ENCODE peak calls at places on chromosomes 4 and X, in ten cellular contexts. One of them, this sample, is unnamed. For H3K4me1, the result is how much of the 10 kb centered on the place peaks cover.

GRCh38 chrX:58025979-58026378 is 115.7 kb upstream of the ZXDA start:
- DNase-seq in lower lobe of right lung: no peak
- DNase-seq in sigmoid colon: no peak
- DNase-seq in cardiac muscle cell: peak
- DNase-seq in psoas muscle: no peak
- DNase-seq in PC-3: peak
- DNase-seq in fibroblast of lung: peak
- DNase-seq in CD4-positive, alpha-beta memory T cell: peak
- DNase-seq in heart right ventricle: no peak
- DNase-seq in neuronal stem cell: no peak
- DNase-seq in this sample: no peak

GRCh38 chr4:79915276-79915675 is 157.8 kb downstream of the ANTXR2 start:
- DNase-seq in psoas muscle: no peak
- DNase-seq in PC-3: no peak
- DNase-seq in lower lobe of right lung: no peak
- DNase-seq in cardiac muscle cell: no peak
- DNase-seq in CD4-positive, alpha-beta memory T cell: no peak
- DNase-seq in fibroblast of lung: no peak
- DNase-seq in neuronal stem cell: no peak
- DNase-seq in heart right ventricle: no peak
- DNase-seq in sigmoid colon: no peak
- DNase-seq in this sample: no peak

GRCh38 chrX:72026341-72027023 is 105.2 kb downstream of the RTL5 start:
- DNase-seq in neuronal stem cell: no peak
- DNase-seq in sigmoid colon: no peak
- DNase-seq in psoas muscle: no peak
- DNase-seq in lower lobe of right lung: no peak
- DNase-seq in CD4-positive, alpha-beta memory T cell: no peak
- DNase-seq in cardiac muscle cell: no peak
- DNase-seq in PC-3: peak
- DNase-seq in heart right ventricle: no peak
- DNase-seq in fibroblast of lung: peak
- DNase-seq in this sample: no peak

GRCh38 chr4:101191302-101192098 is 155.8 kb downstream of the PPP3CA start:
- DNase-seq in fibroblast of lung: peak
- DNase-seq in neuronal stem cell: no peak
- DNase-seq in PC-3: no peak
- DNase-seq in CD4-positive, alpha-beta memory T cell: peak
- DNase-seq in psoas muscle: peak
- DNase-seq in cardiac muscle cell: peak
- DNase-seq in sigmoid colon: peak
- DNase-seq in lower lobe of right lung: peak
- DNase-seq in heart right ventricle: peak
- DNase-seq in this sample: no peak

GRCh38 chr4:124953059-124953850 is 240.7 kb upstream of the ANKRD50 start:
- DNase-seq in sigmoid colon: no peak
- DNase-seq in fibroblast of lung: peak
- DNase-seq in cardiac muscle cell: peak
- DNase-seq in CD4-positive, alpha-beta memory T cell: no peak
- DNase-seq in heart right ventricle: no peak
- DNase-seq in lower lobe of right lung: no peak
- DNase-seq in PC-3: peak
- DNase-seq in neuronal stem cell: no peak
- DNase-seq in psoas muscle: no peak
- DNase-seq in this sample: no peak

GRCh38 chrX:106608016-106608415 is 3.8 kb upstream of the RADX start:
- DNase-seq in CD4-positive, alpha-beta memory T cell: peak
- DNase-seq in sigmoid colon: no peak
- DNase-seq in lower lobe of right lung: peak
- DNase-seq in PC-3: no peak
- DNase-seq in fibroblast of lung: no peak
- DNase-seq in psoas muscle: no peak
- DNase-seq in heart right ventricle: no peak
- DNase-seq in cardiac muscle cell: no peak
- DNase-seq in neuronal stem cell: no peak
- DNase-seq in this sample: no peak

GRCh38 chr4:41359836-41360213 is 103.1 kb downstream of the UCHL1 start:
- DNase-seq in fibroblast of lung: no peak
- DNase-seq in sigmoid colon: no peak
- DNase-seq in neuronal stem cell: no peak
- DNase-seq in CD4-positive, alpha-beta memory T cell: no peak
- DNase-seq in lower lobe of right lung: no peak
- DNase-seq in cardiac muscle cell: no peak
- DNase-seq in psoas muscle: no peak
- DNase-seq in heart right ventricle: no peak
- DNase-seq in PC-3: no peak
- DNase-seq in this sample: no peak

GRCh38 chrX:81890476-81890875 is 688.6 kb downstream of the SH3BGRL start:
- DNase-seq in PC-3: peak
- DNase-seq in sigmoid colon: no peak
- DNase-seq in CD4-positive, alpha-beta memory T cell: no peak
- DNase-seq in neuronal stem cell: no peak
- DNase-seq in heart right ventricle: no peak
- DNase-seq in psoas muscle: no peak
- DNase-seq in cardiac muscle cell: no peak
- DNase-seq in fibroblast of lung: no peak
- DNase-seq in lower lobe of right lung: no peak
- DNase-seq in this sample: no peak

GRCh38 chr4:85836588-85836987 is 361.6 kb downstream of the ARHGAP24 start:
- DNase-seq in lower lobe of right lung: no peak
- DNase-seq in PC-3: no peak
- DNase-seq in heart right ventricle: no peak
- DNase-seq in psoas muscle: no peak
- DNase-seq in cardiac muscle cell: no peak
- DNase-seq in CD4-positive, alpha-beta memory T cell: no peak
- DNase-seq in sigmoid colon: no peak
- DNase-seq in neuronal stem cell: no peak
- DNase-seq in fibroblast of lung: no peak
- DNase-seq in this sample: no peak

GRCh38 chrX:46819136-46819535 is 17.7 kb upstream of the RP2 start:
- DNase-seq in sigmoid colon: no peak
- DNase-seq in heart right ventricle: no peak
- DNase-seq in lower lobe of right lung: no peak
- DNase-seq in PC-3: no peak
- DNase-seq in cardiac muscle cell: no peak
- DNase-seq in fibroblast of lung: no peak
- DNase-seq in neuronal stem cell: no peak
- DNase-seq in CD4-positive, alpha-beta memory T cell: no peak
- DNase-seq in psoas muscle: no peak
- DNase-seq in this sample: no peak

GRCh38 chr4:8394806-8395205 is 45.7 kb downstream of the ACOX3 start:
- DNase-seq in lower lobe of right lung: no peak
- DNase-seq in fibroblast of lung: no peak
- DNase-seq in neuronal stem cell: no peak
- DNase-seq in PC-3: no peak
- DNase-seq in sigmoid colon: no peak
- DNase-seq in cardiac muscle cell: no peak
- DNase-seq in heart right ventricle: no peak
- DNase-seq in psoas muscle: no peak
- DNase-seq in CD4-positive, alpha-beta memory T cell: no peak
- DNase-seq in this sample: no peak

GRCh38 chrX:128458888-128459287 is 406.7 kb upstream of the ACTRT1 start:
- DNase-seq in heart right ventricle: no peak
- DNase-seq in CD4-positive, alpha-beta memory T cell: no peak
- DNase-seq in cardiac muscle cell: no peak
- DNase-seq in fibroblast of lung: peak
- DNase-seq in lower lobe of right lung: no peak
- DNase-seq in sigmoid colon: no peak
- DNase-seq in psoas muscle: no peak
- DNase-seq in PC-3: peak
- DNase-seq in neuronal stem cell: no peak
- DNase-seq in this sample: no peak

GRCh38 chrX:138858438-138858837 is 146.9 kb upstream of the FGF13 start:
- DNase-seq in psoas muscle: no peak
- DNase-seq in PC-3: peak
- DNase-seq in lower lobe of right lung: no peak
- DNase-seq in cardiac muscle cell: peak
- DNase-seq in sigmoid colon: no peak
- DNase-seq in heart right ventricle: no peak
- DNase-seq in fibroblast of lung: peak
- DNase-seq in CD4-positive, alpha-beta memory T cell: no peak
- DNase-seq in neuronal stem cell: no peak
- DNase-seq in this sample: no peak

GRCh38 chr4:113773756-113774155 is 12.2 kb upstream of the CAMK2D start:
- DNase-seq in heart right ventricle: no peak
- DNase-seq in PC-3: peak
- DNase-seq in fibroblast of lung: no peak
- DNase-seq in sigmoid colon: no peak
- DNase-seq in lower lobe of right lung: no peak
- DNase-seq in CD4-positive, alpha-beta memory T cell: no peak
- DNase-seq in neuronal stem cell: no peak
- DNase-seq in cardiac muscle cell: no peak
- DNase-seq in psoas muscle: no peak
- DNase-seq in this sample: no peak

GRCh38 chr4:150425161-150425560 is 156.8 kb upstream of the MAB21L2 start:
- DNase-seq in CD4-positive, alpha-beta memory T cell: no peak
- DNase-seq in heart right ventricle: no peak
- DNase-seq in cardiac muscle cell: no peak
- DNase-seq in neuronal stem cell: no peak
- DNase-seq in sigmoid colon: no peak
- DNase-seq in fibroblast of lung: no peak
- DNase-seq in PC-3: no peak
- DNase-seq in psoas muscle: no peak
- DNase-seq in lower lobe of right lung: no peak
- DNase-seq in this sample: no peak

GRCh38 chrX:50971390-50971789 is 60.9 kb downstream of the BMP15 start:
- DNase-seq in CD4-positive, alpha-beta memory T cell: no peak
- DNase-seq in heart right ventricle: no peak
- DNase-seq in psoas muscle: no peak
- DNase-seq in cardiac muscle cell: peak
- DNase-seq in fibroblast of lung: peak
- DNase-seq in PC-3: no peak
- DNase-seq in neuronal stem cell: no peak
- DNase-seq in lower lobe of right lung: no peak
- DNase-seq in sigmoid colon: no peak
- DNase-seq in this sample: no peak

GRCh38 chr4:6926681-6927478 is 17.3 kb downstream of the TBC1D14 start:
- DNase-seq in heart right ventricle: peak
- DNase-seq in CD4-positive, alpha-beta memory T cell: peak
- DNase-seq in fibroblast of lung: peak
- DNase-seq in cardiac muscle cell: peak
- DNase-seq in sigmoid colon: no peak
- DNase-seq in neuronal stem cell: no peak
- DNase-seq in PC-3: no peak
- DNase-seq in psoas muscle: no peak
- DNase-seq in lower lobe of right lung: peak
- DNase-seq in this sample: no peak

GRCh38 chr4:181559637-181560036 is 683.6 kb upstream of the TENM3 start:
- DNase-seq in PC-3: peak
- DNase-seq in heart right ventricle: no peak
- DNase-seq in fibroblast of lung: peak
- DNase-seq in psoas muscle: no peak
- DNase-seq in lower lobe of right lung: no peak
- DNase-seq in cardiac muscle cell: no peak
- DNase-seq in sigmoid colon: no peak
- DNase-seq in neuronal stem cell: no peak
- DNase-seq in CD4-positive, alpha-beta memory T cell: no peak
- DNase-seq in this sample: no peak

DNA sequence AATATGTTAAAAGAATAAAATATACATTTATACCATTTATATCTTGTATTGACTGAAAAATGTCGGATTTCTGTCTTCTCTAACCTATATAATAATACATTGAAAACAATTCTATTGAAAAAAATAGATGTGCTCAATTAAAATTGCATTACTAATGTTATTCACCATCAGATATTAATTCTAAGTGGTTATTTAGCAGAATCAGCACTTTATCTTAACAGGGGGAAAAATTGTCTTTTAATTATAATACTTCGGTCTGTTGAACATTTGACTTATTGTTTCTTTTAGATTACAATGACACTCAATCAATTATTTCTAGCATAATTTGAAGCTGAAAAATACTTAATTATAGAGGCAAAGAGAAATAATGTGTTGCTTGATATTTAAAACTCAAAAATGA is 220.3 kb downstream of the PABPC4L start:
- DNase-seq in psoas muscle: no peak
- DNase-seq in neuronal stem cell: no peak
- DNase-seq in sigmoid colon: no peak
- DNase-seq in PC-3: no peak
- DNase-seq in heart right ventricle: no peak
- DNase-seq in fibroblast of lung: no peak
- DNase-seq in cardiac muscle cell: no peak
- DNase-seq in CD4-positive, alpha-beta memory T cell: no peak
- DNase-seq in lower lobe of right lung: no peak
- DNase-seq in this sample: no peak
- H3K4me3 ChIP-seq in psoas muscle: no peak
- H3K4me3 ChIP-seq in neuronal stem cell: no peak
- H3K4me3 ChIP-seq in sigmoid colon: no peak
- H3K4me3 ChIP-seq in PC-3: no peak
- H3K4me3 ChIP-seq in heart right ventricle: no peak
- H3K4me3 ChIP-seq in fibroblast of lung: no peak
- H3K4me3 ChIP-seq in cardiac muscle cell: no peak
- H3K4me3 ChIP-seq in CD4-positive, alpha-beta memory T cell: no peak
- H3K4me3 ChIP-seq in lower lobe of right lung: no peak
- H3K4me3 ChIP-seq in this sample: no peak

GRCh38 chr4:76692761-76693160 is 205.2 kb downstream of the SOWAHB start:
- DNase-seq in neuronal stem cell: no peak
- DNase-seq in PC-3: no peak
- DNase-seq in CD4-positive, alpha-beta memory T cell: no peak
- DNase-seq in fibroblast of lung: no peak
- DNase-seq in lower lobe of right lung: no peak
- DNase-seq in cardiac muscle cell: no peak
- DNase-seq in sigmoid colon: no peak
- DNase-seq in psoas muscle: no peak
- DNase-seq in heart right ventricle: no peak
- DNase-seq in this sample: no peak
- H3K4me1 ChIP-seq in neuronal stem cell: half or more
- H3K4me1 ChIP-seq in PC-3: half or more
- H3K4me1 ChIP-seq in CD4-positive, alpha-beta memory T cell: under half
- H3K4me1 ChIP-seq in fibroblast of lung: under half
- H3K4me1 ChIP-seq in lower lobe of right lung: under half
- H3K4me1 ChIP-seq in cardiac muscle cell: under half
- H3K4me1 ChIP-seq in sigmoid colon: under half
- H3K4me1 ChIP-seq in psoas muscle: under half
- H3K4me1 ChIP-seq in heart right ventricle: under half
- H3K4me1 ChIP-seq in this sample: under half

GRCh38 chr4:142818009-142818408 is 28.1 kb downstream of the INPP4B start:
- DNase-seq in heart right ventricle: no peak
- DNase-seq in CD4-positive, alpha-beta memory T cell: no peak
- DNase-seq in sigmoid colon: no peak
- DNase-seq in fibroblast of lung: peak
- DNase-seq in cardiac muscle cell: peak
- DNase-seq in psoas muscle: no peak
- DNase-seq in lower lobe of right lung: no peak
- DNase-seq in neuronal stem cell: no peak
- DNase-seq in PC-3: peak
- DNase-seq in this sample: no peak
- H3K4me3 ChIP-seq in heart right ventricle: no peak
- H3K4me3 ChIP-seq in CD4-positive, alpha-beta memory T cell: no peak
- H3K4me3 ChIP-seq in sigmoid colon: no peak
- H3K4me3 ChIP-seq in fibroblast of lung: no peak
- H3K4me3 ChIP-seq in cardiac muscle cell: no peak
- H3K4me3 ChIP-seq in psoas muscle: peak
- H3K4me3 ChIP-seq in lower lobe of right lung: no peak
- H3K4me3 ChIP-seq in neuronal stem cell: no peak
- H3K4me3 ChIP-seq in PC-3: peak
- H3K4me3 ChIP-seq in this sample: no peak

DNA sequence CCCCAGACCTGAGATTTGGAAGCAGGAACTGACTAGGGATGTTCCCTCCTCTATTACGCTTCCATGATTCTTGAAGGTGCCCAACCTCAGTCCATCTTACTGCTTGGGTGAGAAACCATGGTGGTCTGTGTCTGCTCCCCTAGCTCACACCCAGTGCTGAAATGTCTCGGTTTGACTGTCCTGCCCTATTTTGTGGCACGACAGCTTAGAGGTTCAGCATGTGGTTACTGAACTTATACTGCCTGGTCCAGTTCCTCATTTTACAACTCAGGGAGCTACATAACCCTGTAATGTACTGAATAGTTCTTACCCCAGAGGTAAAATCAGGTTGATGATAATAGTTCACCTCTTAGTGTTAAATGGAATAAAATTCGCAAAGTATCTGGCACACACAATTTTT is 203.1 kb downstream of the RBM46 start:
- DNase-seq in sigmoid colon: no peak
- DNase-seq in neuronal stem cell: no peak
- DNase-seq in heart right ventricle: no peak
- DNase-seq in cardiac muscle cell: no peak
- DNase-seq in fibroblast of lung: no peak
- DNase-seq in psoas muscle: no peak
- DNase-seq in PC-3: no peak
- DNase-seq in CD4-positive, alpha-beta memory T cell: no peak
- DNase-seq in lower lobe of right lung: no peak
- DNase-seq in this sample: no peak
- H3K4me1 ChIP-seq in sigmoid colon: under half
- H3K4me1 ChIP-seq in neuronal stem cell: under half
- H3K4me1 ChIP-seq in heart right ventricle: under half
- H3K4me1 ChIP-seq in cardiac muscle cell: under half
- H3K4me1 ChIP-seq in fibroblast of lung: under half
- H3K4me1 ChIP-seq in psoas muscle: under half
- H3K4me1 ChIP-seq in PC-3: under half
- H3K4me1 ChIP-seq in CD4-positive, alpha-beta memory T cell: under half
- H3K4me1 ChIP-seq in lower lobe of right lung: under half
- H3K4me1 ChIP-seq in this sample: under half

This sample was measured in RWPE2.